ENCODE peak calls at places on chromosomes 1 and 21, in four cellular contexts. One of them, this sample, is unnamed.
A peak's percentile ranks its signal among the peaks of the same experiment; 100 is the strongest.

GRCh38 chr1:214569357-214570004 is 18.1 kb upstream of the PTPN14 start:
- DNase-seq in KBM-7: no peak
- DNase-seq in C1 segment of cervical spinal cord: no peak
- DNase-seq in ACHN: peak; percentile 57
- DNase-seq in this sample: no peak

GRCh38 chr1:92784051-92784638 is 763 bp downstream of the EVI5 start:
- DNase-seq in KBM-7: peak; percentile 60
- DNase-seq in ACHN: peak; percentile 54
- DNase-seq in C1 segment of cervical spinal cord: no peak
- DNase-seq in this sample: no peak

GRCh38 chr1:197465528-197466205 is 197.6 kb downstream of the CRB1 start:
- DNase-seq in C1 segment of cervical spinal cord: no peak
- DNase-seq in KBM-7: no peak
- DNase-seq in ACHN: no peak
- DNase-seq in this sample: no peak

GRCh38 chr1:53678507-53678906 is 60.5 kb downstream of the GLIS1 start:
- DNase-seq in KBM-7: no peak
- DNase-seq in C1 segment of cervical spinal cord: peak; percentile 58
- DNase-seq in ACHN: no peak
- DNase-seq in this sample: no peak

GRCh38 chr1:152539901-152540300 is 25.6 kb downstream of the CRCT1 start:
- DNase-seq in ACHN: no peak
- DNase-seq in KBM-7: no peak
- DNase-seq in C1 segment of cervical spinal cord: no peak
- DNase-seq in this sample: no peak

GRCh38 chr21:39523398-39523797 is 71.6 kb downstream of the SH3BGR start:
- DNase-seq in C1 segment of cervical spinal cord: peak; percentile 5
- DNase-seq in ACHN: no peak
- DNase-seq in KBM-7: no peak
- DNase-seq in this sample: no peak

GRCh38 chr1:29272171-29272907 is 36.0 kb downstream of the PTPRU start:
- DNase-seq in ACHN: no peak
- DNase-seq in KBM-7: no peak
- DNase-seq in C1 segment of cervical spinal cord: no peak
- DNase-seq in this sample: no peak

GRCh38 chr1:9816199-9816598 is 7.6 kb downstream of the CLSTN1 start:
- DNase-seq in KBM-7: no peak
- DNase-seq in ACHN: no peak
- DNase-seq in C1 segment of cervical spinal cord: no peak
- DNase-seq in this sample: no peak

GRCh38 chr1:56578664-56578962 is 750 bp downstream of the PLPP3 start:
- DNase-seq in KBM-7: no peak
- DNase-seq in ACHN: no peak
- DNase-seq in C1 segment of cervical spinal cord: no peak
- DNase-seq in this sample: no peak

GRCh38 chr1:4557949-4558348 is 96.5 kb upstream of the AJAP1 start:
- DNase-seq in C1 segment of cervical spinal cord: no peak
- DNase-seq in ACHN: no peak
- DNase-seq in KBM-7: no peak
- DNase-seq in this sample: no peak

GRCh38 chr1:15696956-15697521 is 12.9 kb downstream of the PLEKHM2 start:
- DNase-seq in ACHN: no peak
- DNase-seq in C1 segment of cervical spinal cord: peak; percentile 41
- DNase-seq in KBM-7: peak; percentile 93
- DNase-seq in this sample: peak; percentile 51

GRCh38 chr1:241202321-241202845 is 154.6 kb downstream of the RGS7 start:
- DNase-seq in C1 segment of cervical spinal cord: no peak
- DNase-seq in KBM-7: no peak
- DNase-seq in ACHN: no peak
- DNase-seq in this sample: no peak

GRCh38 chr1:217274927-217275616 is 355.8 kb downstream of the GPATCH2 start:
- DNase-seq in ACHN: no peak
- DNase-seq in KBM-7: no peak
- DNase-seq in C1 segment of cervical spinal cord: no peak
- DNase-seq in this sample: no peak

This sample was measured in hypothalamus.